ENCODE peak calls at places on chromosome 14, in ten cellular contexts. F is omental fat pad; G is EL; Z is iPS DF 6.9; R is HTR-8/SVneo; E is DMS79 treated with DMSO at 0.1 percent for 48 hours; H is stimulated activated CD4-positive, alpha-beta T cell treated with anti-CD3 and anti-CD28 coated beads, Interleukin-15, amount 100 ng/mL, for 1 hour; I is lower leg skin; X is glutamatergic neuron; P is AG09309. T is an unnamed sample.

GRCh38 chr14:101472518-101472849 is 88.8 kb upstream of the DIO3 start:
- DNase-seq in F (peak), G (no peak), Z (no peak), R (no peak), E (no peak), H (no peak), I (no peak), X (no peak), P (no peak), T (no peak)

GRCh38 chr14:30450620-30451019 is 108.3 kb upstream of the G2E3 start:
- DNase-seq in F (no peak), G (no peak), Z (no peak), R (no peak), E (no peak), H (no peak), I (no peak), X (no peak), P (no peak), T (no peak)

GRCh38 chr14:45811155-45811554 is 558.2 kb upstream of the MIS18BP1 start:
- DNase-seq in F (no peak), G (no peak), Z (no peak), R (no peak), E (peak), H (no peak), I (no peak), X (peak), P (no peak), T (no peak)

GRCh38 chr14:100109594-100109955 is 44.4 kb downstream of the EVL start:
- DNase-seq in F (no peak), G (no peak), Z (no peak), R (no peak), E (no peak), H (no peak), I (no peak), X (no peak), P (no peak), T (no peak)

GRCh38 chr14:93303659-93304058 is 29.2 kb downstream of the BTBD7 start:
- DNase-seq in F (no peak), G (no peak), Z (no peak), R (no peak), E (no peak), H (no peak), I (no peak), X (no peak), P (no peak), T (no peak)

GRCh38 chr14:105540811-105541210 is 14.4 kb downstream of the TMEM121 start:
- DNase-seq in F (no peak), G (no peak), Z (no peak), R (no peak), E (no peak), H (no peak), I (no peak), X (no peak), P (no peak), T (no peak)

GRCh38 chr14:61710853-61711817 is 15.8 kb downstream of the HIF1A start:
- DNase-seq in F (no peak), G (no peak), Z (no peak), R (no peak), E (peak), H (no peak), I (no peak), X (no peak), P (no peak), T (no peak)

GRCh38 chr14:100900837-100901390 is 2.6 kb downstream of the RTL1 start:
- DNase-seq in F (no peak), G (no peak), Z (no peak), R (no peak), E (peak), H (no peak), I (no peak), X (peak), P (no peak), T (peak)

GRCh38 chr14:54660712-54661111 is 93.8 kb downstream of the SAMD4A start:
- DNase-seq in F (no peak), G (no peak), Z (no peak), R (no peak), E (no peak), H (no peak), I (no peak), X (no peak), P (no peak), T (no peak)

GRCh38 chr14:29953501-29953900 is 25.9 kb upstream of the PRKD1 start:
- DNase-seq in F (no peak), G (no peak), Z (no peak), R (no peak), E (no peak), H (no peak), I (no peak), X (no peak), P (no peak), T (no peak)

GRCh38 chr14:71011479-71011878 is 104.2 kb downstream of the PCNX1 start:
- DNase-seq in F (no peak), G (no peak), Z (no peak), R (no peak), E (no peak), H (no peak), I (no peak), X (no peak), P (no peak), T (no peak)

GRCh38 chr14:89237923-89238529 is 179.0 kb downstream of the FOXN3 start:
- DNase-seq in F (no peak), G (no peak), Z (no peak), R (no peak), E (no peak), H (no peak), I (no peak), X (no peak), P (no peak), T (no peak)

GRCh38 chr14:84566109-84566508 is 963.8 kb upstream of the FLRT2 start:
- DNase-seq in F (no peak), G (no peak), Z (no peak), R (no peak), E (no peak), H (no peak), I (no peak), X (no peak), P (no peak), T (no peak)

GRCh38 chr14:77791225-77791600 is 8.7 kb upstream of the ADCK1 start:
- DNase-seq in F (no peak), G (no peak), Z (no peak), R (no peak), E (no peak), H (no peak), I (no peak), X (no peak), P (no peak), T (no peak)

GRCh38 chr14:94334837-94335236 is 11.7 kb upstream of the SERPINA6 start:
- DNase-seq in F (no peak), G (no peak), Z (no peak), R (no peak), E (no peak), H (no peak), I (no peak), X (no peak), P (no peak), T (no peak)

GRCh38 chr14:54589843-54590242 is 22.9 kb downstream of the SAMD4A start:
- DNase-seq in F (no peak), G (peak), Z (no peak), R (no peak), E (no peak), H (no peak), I (no peak), X (no peak), P (no peak), T (no peak)

GRCh38 chr14:101560534-101561113 is 671 bp upstream of the DIO3 start:
- DNase-seq in F (no peak), G (no peak), Z (no peak), R (no peak), E (no peak), H (no peak), I (no peak), X (no peak), P (no peak), T (no peak)

GRCh38 chr14:94129758-94130414 is 482 bp upstream of the IFI27L2 start:
- DNase-seq in F (no peak), G (peak), Z (no peak), R (peak), E (peak), H (no peak), I (peak), X (peak), P (no peak), T (no peak)

GRCh38 chr14:22339277-22339676 is 249.7 kb downstream of the DAD1 start:
- DNase-seq in F (no peak), G (no peak), Z (no peak), R (no peak), E (no peak), H (no peak), I (peak), X (no peak), P (no peak), T (no peak)

GRCh38 chr14:81710232-81710845 is 176.7 kb upstream of the SEL1L start:
- DNase-seq in F (no peak), G (peak), Z (peak), R (peak), E (peak), H (no peak), I (no peak), X (no peak), P (no peak), T (peak)

GRCh38 chr14:24978862-24979724 is 70.9 kb downstream of the STXBP6 start:
- DNase-seq in F (no peak), G (peak), Z (no peak), R (no peak), E (no peak), H (no peak), I (no peak), X (no peak), P (no peak), T (no peak)

GRCh38 chr14:63573579-63573978 is 30.4 kb upstream of the PPP2R5E start:
- DNase-seq in F (no peak), G (peak), Z (no peak), R (peak), E (no peak), H (no peak), I (no peak), X (no peak), P (no peak), T (no peak)

GRCh38 chr14:74913986-74914573 is 9.0 kb downstream of the RPS6KL1 start:
- DNase-seq in F (no peak), G (peak), Z (peak), R (peak), E (peak), H (no peak), I (peak), X (peak), P (peak), T (peak)

GRCh38 chr14:79044894-79045624 is 874.9 kb downstream of the NRXN3 start:
- DNase-seq in F (no peak), G (peak), Z (no peak), R (peak), E (no peak), H (no peak), I (peak), X (no peak), P (peak), T (no peak)